ENCODE peak calls at places on chromosomes 3 and 15, in six cellular contexts. One of them, this sample, is unnamed.

GRCh38 chr15:83210619-83211018 is 3.0 kb upstream of the HDGFL3 start:
- DNase-seq in activated naive CD8-positive, alpha-beta T cell treated with anti-CD3 and anti-CD28 coated beads, Interleukin-2, amount 50 U/mL, for 24 hours: no peak
- DNase-seq in CD14-positive monocyte: no peak
- DNase-seq in DMS153: peak
- DNase-seq in non-pigmented ciliary epithelial cell: no peak
- DNase-seq in HTR-8/SVneo: no peak
- DNase-seq in this sample: no peak

GRCh38 chr15:66068801-66069200 is 184.7 kb downstream of the MEGF11 start:
- DNase-seq in activated naive CD8-positive, alpha-beta T cell treated with anti-CD3 and anti-CD28 coated beads, Interleukin-2, amount 50 U/mL, for 24 hours: no peak
- DNase-seq in CD14-positive monocyte: no peak
- DNase-seq in DMS153: no peak
- DNase-seq in non-pigmented ciliary epithelial cell: no peak
- DNase-seq in HTR-8/SVneo: no peak
- DNase-seq in this sample: no peak

GRCh38 chr15:67253103-67253502 is 1.4 kb downstream of the AAGAB start:
- DNase-seq in activated naive CD8-positive, alpha-beta T cell treated with anti-CD3 and anti-CD28 coated beads, Interleukin-2, amount 50 U/mL, for 24 hours: no peak
- DNase-seq in CD14-positive monocyte: no peak
- DNase-seq in DMS153: no peak
- DNase-seq in non-pigmented ciliary epithelial cell: no peak
- DNase-seq in HTR-8/SVneo: no peak
- DNase-seq in this sample: no peak

GRCh38 chr15:63495343-63495742 is 9.1 kb upstream of the USP3 start:
- DNase-seq in activated naive CD8-positive, alpha-beta T cell treated with anti-CD3 and anti-CD28 coated beads, Interleukin-2, amount 50 U/mL, for 24 hours: no peak
- DNase-seq in CD14-positive monocyte: no peak
- DNase-seq in DMS153: no peak
- DNase-seq in non-pigmented ciliary epithelial cell: no peak
- DNase-seq in HTR-8/SVneo: no peak
- DNase-seq in this sample: no peak

GRCh38 chr3:41580274-41580959 is 381.1 kb downstream of the CTNNB1 start:
- DNase-seq in activated naive CD8-positive, alpha-beta T cell treated with anti-CD3 and anti-CD28 coated beads, Interleukin-2, amount 50 U/mL, for 24 hours: no peak
- DNase-seq in CD14-positive monocyte: no peak
- DNase-seq in DMS153: no peak
- DNase-seq in non-pigmented ciliary epithelial cell: no peak
- DNase-seq in HTR-8/SVneo: no peak
- DNase-seq in this sample: no peak

GRCh38 chr15:58185439-58185838 is 47.3 kb downstream of the AQP9 start:
- DNase-seq in activated naive CD8-positive, alpha-beta T cell treated with anti-CD3 and anti-CD28 coated beads, Interleukin-2, amount 50 U/mL, for 24 hours: no peak
- DNase-seq in CD14-positive monocyte: no peak
- DNase-seq in DMS153: no peak
- DNase-seq in non-pigmented ciliary epithelial cell: no peak
- DNase-seq in HTR-8/SVneo: no peak
- DNase-seq in this sample: no peak

GRCh38 chr3:175598740-175599139 is 739.6 kb downstream of the NAALADL2 start:
- DNase-seq in activated naive CD8-positive, alpha-beta T cell treated with anti-CD3 and anti-CD28 coated beads, Interleukin-2, amount 50 U/mL, for 24 hours: no peak
- DNase-seq in CD14-positive monocyte: no peak
- DNase-seq in DMS153: no peak
- DNase-seq in non-pigmented ciliary epithelial cell: no peak
- DNase-seq in HTR-8/SVneo: no peak
- DNase-seq in this sample: no peak

GRCh38 chr3:17243616-17244015 is 358.9 kb downstream of the PLCL2 start:
- DNase-seq in activated naive CD8-positive, alpha-beta T cell treated with anti-CD3 and anti-CD28 coated beads, Interleukin-2, amount 50 U/mL, for 24 hours: no peak
- DNase-seq in CD14-positive monocyte: no peak
- DNase-seq in DMS153: no peak
- DNase-seq in non-pigmented ciliary epithelial cell: no peak
- DNase-seq in HTR-8/SVneo: no peak
- DNase-seq in this sample: no peak

GRCh38 chr15:64634576-64635485 is 140.6 kb downstream of the RBPMS2 start:
- DNase-seq in activated naive CD8-positive, alpha-beta T cell treated with anti-CD3 and anti-CD28 coated beads, Interleukin-2, amount 50 U/mL, for 24 hours: peak
- DNase-seq in CD14-positive monocyte: no peak
- DNase-seq in DMS153: peak
- DNase-seq in non-pigmented ciliary epithelial cell: no peak
- DNase-seq in HTR-8/SVneo: no peak
- DNase-seq in this sample: no peak

GRCh38 chr15:93719941-93720351 is 511.4 kb upstream of the MCTP2 start:
- DNase-seq in activated naive CD8-positive, alpha-beta T cell treated with anti-CD3 and anti-CD28 coated beads, Interleukin-2, amount 50 U/mL, for 24 hours: no peak
- DNase-seq in CD14-positive monocyte: no peak
- DNase-seq in DMS153: no peak
- DNase-seq in non-pigmented ciliary epithelial cell: no peak
- DNase-seq in HTR-8/SVneo: no peak
- DNase-seq in this sample: no peak

GRCh38 chr3:171044828-171045793 is 18.6 kb upstream of the SLC2A2 start:
- DNase-seq in activated naive CD8-positive, alpha-beta T cell treated with anti-CD3 and anti-CD28 coated beads, Interleukin-2, amount 50 U/mL, for 24 hours: no peak
- DNase-seq in CD14-positive monocyte: no peak
- DNase-seq in DMS153: no peak
- DNase-seq in non-pigmented ciliary epithelial cell: peak
- DNase-seq in HTR-8/SVneo: no peak
- DNase-seq in this sample: no peak

GRCh38 chr3:13207578-13207922 is 134.3 kb upstream of the IQSEC1 start:
- DNase-seq in activated naive CD8-positive, alpha-beta T cell treated with anti-CD3 and anti-CD28 coated beads, Interleukin-2, amount 50 U/mL, for 24 hours: no peak
- DNase-seq in CD14-positive monocyte: no peak
- DNase-seq in DMS153: no peak
- DNase-seq in non-pigmented ciliary epithelial cell: no peak
- DNase-seq in HTR-8/SVneo: no peak
- DNase-seq in this sample: no peak

GRCh38 chr3:16151109-16151508 is 23.4 kb upstream of the GALNT15 start:
- DNase-seq in activated naive CD8-positive, alpha-beta T cell treated with anti-CD3 and anti-CD28 coated beads, Interleukin-2, amount 50 U/mL, for 24 hours: no peak
- DNase-seq in CD14-positive monocyte: no peak
- DNase-seq in DMS153: no peak
- DNase-seq in non-pigmented ciliary epithelial cell: peak
- DNase-seq in HTR-8/SVneo: no peak
- DNase-seq in this sample: peak

GRCh38 chr3:175932586-175932985 is 1073.5 kb downstream of the NAALADL2 start:
- DNase-seq in activated naive CD8-positive, alpha-beta T cell treated with anti-CD3 and anti-CD28 coated beads, Interleukin-2, amount 50 U/mL, for 24 hours: no peak
- DNase-seq in CD14-positive monocyte: no peak
- DNase-seq in DMS153: no peak
- DNase-seq in non-pigmented ciliary epithelial cell: no peak
- DNase-seq in HTR-8/SVneo: no peak
- DNase-seq in this sample: no peak

GRCh38 chr3:24607281-24607680 is 112.6 kb upstream of the THRB start:
- DNase-seq in activated naive CD8-positive, alpha-beta T cell treated with anti-CD3 and anti-CD28 coated beads, Interleukin-2, amount 50 U/mL, for 24 hours: no peak
- DNase-seq in CD14-positive monocyte: no peak
- DNase-seq in DMS153: no peak
- DNase-seq in non-pigmented ciliary epithelial cell: no peak
- DNase-seq in HTR-8/SVneo: no peak
- DNase-seq in this sample: no peak

GRCh38 chr3:179015551-179016020 is 56.0 kb downstream of the ZMAT3 start:
- DNase-seq in activated naive CD8-positive, alpha-beta T cell treated with anti-CD3 and anti-CD28 coated beads, Interleukin-2, amount 50 U/mL, for 24 hours: peak
- DNase-seq in CD14-positive monocyte: no peak
- DNase-seq in DMS153: peak
- DNase-seq in non-pigmented ciliary epithelial cell: peak
- DNase-seq in HTR-8/SVneo: peak
- DNase-seq in this sample: peak

GRCh38 chr3:151552589-151552988 is 91.7 kb upstream of the IGSF10 start:
- DNase-seq in activated naive CD8-positive, alpha-beta T cell treated with anti-CD3 and anti-CD28 coated beads, Interleukin-2, amount 50 U/mL, for 24 hours: no peak
- DNase-seq in CD14-positive monocyte: no peak
- DNase-seq in DMS153: no peak
- DNase-seq in non-pigmented ciliary epithelial cell: peak
- DNase-seq in HTR-8/SVneo: peak
- DNase-seq in this sample: no peak

GRCh38 chr3:134606033-134607025 is 44.5 kb downstream of the KY start:
- DNase-seq in activated naive CD8-positive, alpha-beta T cell treated with anti-CD3 and anti-CD28 coated beads, Interleukin-2, amount 50 U/mL, for 24 hours: no peak
- DNase-seq in CD14-positive monocyte: no peak
- DNase-seq in DMS153: no peak
- DNase-seq in non-pigmented ciliary epithelial cell: no peak
- DNase-seq in HTR-8/SVneo: no peak
- DNase-seq in this sample: peak

GRCh38 chr3:183193762-183194701 is 31.5 kb upstream of the LAMP3 start:
- DNase-seq in activated naive CD8-positive, alpha-beta T cell treated with anti-CD3 and anti-CD28 coated beads, Interleukin-2, amount 50 U/mL, for 24 hours: no peak
- DNase-seq in CD14-positive monocyte: no peak
- DNase-seq in DMS153: peak
- DNase-seq in non-pigmented ciliary epithelial cell: no peak
- DNase-seq in HTR-8/SVneo: no peak
- DNase-seq in this sample: no peak

GRCh38 chr3:56935821-56936220 is 124.6 kb upstream of the SPATA12 start:
- DNase-seq in activated naive CD8-positive, alpha-beta T cell treated with anti-CD3 and anti-CD28 coated beads, Interleukin-2, amount 50 U/mL, for 24 hours: no peak
- DNase-seq in CD14-positive monocyte: no peak
- DNase-seq in DMS153: no peak
- DNase-seq in non-pigmented ciliary epithelial cell: no peak
- DNase-seq in HTR-8/SVneo: no peak
- DNase-seq in this sample: no peak

GRCh38 chr15:48645558-48646330 is at the start of gene FBN1:
- DNase-seq in activated naive CD8-positive, alpha-beta T cell treated with anti-CD3 and anti-CD28 coated beads, Interleukin-2, amount 50 U/mL, for 24 hours: peak
- DNase-seq in CD14-positive monocyte: no peak
- DNase-seq in DMS153: peak
- DNase-seq in non-pigmented ciliary epithelial cell: peak
- DNase-seq in HTR-8/SVneo: peak
- DNase-seq in this sample: no peak

GRCh38 chr15:22979069-22979698 is 984 bp downstream of the CYFIP1 start:
- DNase-seq in activated naive CD8-positive, alpha-beta T cell treated with anti-CD3 and anti-CD28 coated beads, Interleukin-2, amount 50 U/mL, for 24 hours: peak
- DNase-seq in CD14-positive monocyte: no peak
- DNase-seq in DMS153: no peak
- DNase-seq in non-pigmented ciliary epithelial cell: no peak
- DNase-seq in HTR-8/SVneo: peak
- DNase-seq in this sample: no peak

GRCh38 chr3:184255291-184256039 is 5.9 kb downstream of the CAMK2N2 start:
- DNase-seq in activated naive CD8-positive, alpha-beta T cell treated with anti-CD3 and anti-CD28 coated beads, Interleukin-2, amount 50 U/mL, for 24 hours: peak
- DNase-seq in CD14-positive monocyte: no peak
- DNase-seq in DMS153: no peak
- DNase-seq in non-pigmented ciliary epithelial cell: no peak
- DNase-seq in HTR-8/SVneo: no peak
- DNase-seq in this sample: no peak

GRCh38 chr3:46585799-46586693 is 19.9 kb upstream of the LRRC2 start:
- DNase-seq in activated naive CD8-positive, alpha-beta T cell treated with anti-CD3 and anti-CD28 coated beads, Interleukin-2, amount 50 U/mL, for 24 hours: no peak
- DNase-seq in CD14-positive monocyte: no peak
- DNase-seq in DMS153: no peak
- DNase-seq in non-pigmented ciliary epithelial cell: no peak
- DNase-seq in HTR-8/SVneo: no peak
- DNase-seq in this sample: no peak

GRCh38 chr3:46923559-46924350 is 46.2 kb downstream of the PTH1R start:
- DNase-seq in activated naive CD8-positive, alpha-beta T cell treated with anti-CD3 and anti-CD28 coated beads, Interleukin-2, amount 50 U/mL, for 24 hours: no peak
- DNase-seq in CD14-positive monocyte: no peak
- DNase-seq in DMS153: no peak
- DNase-seq in non-pigmented ciliary epithelial cell: no peak
- DNase-seq in HTR-8/SVneo: no peak
- DNase-seq in this sample: peak

GRCh38 chr3:158233791-158234190 is 123.9 kb downstream of the RSRC1 start:
- DNase-seq in activated naive CD8-positive, alpha-beta T cell treated with anti-CD3 and anti-CD28 coated beads, Interleukin-2, amount 50 U/mL, for 24 hours: no peak
- DNase-seq in CD14-positive monocyte: no peak
- DNase-seq in DMS153: no peak
- DNase-seq in non-pigmented ciliary epithelial cell: no peak
- DNase-seq in HTR-8/SVneo: no peak
- DNase-seq in this sample: no peak

GRCh38 chr3:126345641-126346460 is 11.4 kb downstream of the KLF15 start:
- DNase-seq in activated naive CD8-positive, alpha-beta T cell treated with anti-CD3 and anti-CD28 coated beads, Interleukin-2, amount 50 U/mL, for 24 hours: no peak
- DNase-seq in CD14-positive monocyte: no peak
- DNase-seq in DMS153: no peak
- DNase-seq in non-pigmented ciliary epithelial cell: no peak
- DNase-seq in HTR-8/SVneo: no peak
- DNase-seq in this sample: no peak

GRCh38 chr3:169658311-169658931 is 5.1 kb downstream of the MECOM start:
- DNase-seq in activated naive CD8-positive, alpha-beta T cell treated with anti-CD3 and anti-CD28 coated beads, Interleukin-2, amount 50 U/mL, for 24 hours: peak
- DNase-seq in CD14-positive monocyte: no peak
- DNase-seq in DMS153: no peak
- DNase-seq in non-pigmented ciliary epithelial cell: no peak
- DNase-seq in HTR-8/SVneo: no peak
- DNase-seq in this sample: no peak

GRCh38 chr15:90184786-90185704 is 16.1 kb upstream of the SEMA4B start:
- DNase-seq in activated naive CD8-positive, alpha-beta T cell treated with anti-CD3 and anti-CD28 coated beads, Interleukin-2, amount 50 U/mL, for 24 hours: peak
- DNase-seq in CD14-positive monocyte: no peak
- DNase-seq in DMS153: peak
- DNase-seq in non-pigmented ciliary epithelial cell: no peak
- DNase-seq in HTR-8/SVneo: peak
- DNase-seq in this sample: no peak

GRCh38 chr15:74779162-74779648 is 2.7 kb upstream of the CSK start:
- DNase-seq in activated naive CD8-positive, alpha-beta T cell treated with anti-CD3 and anti-CD28 coated beads, Interleukin-2, amount 50 U/mL, for 24 hours: no peak
- DNase-seq in CD14-positive monocyte: no peak
- DNase-seq in DMS153: no peak
- DNase-seq in non-pigmented ciliary epithelial cell: no peak
- DNase-seq in HTR-8/SVneo: no peak
- DNase-seq in this sample: no peak

GRCh38 chr3:133113526-133113925 is 75.3 kb downstream of the TMEM108 start:
- DNase-seq in activated naive CD8-positive, alpha-beta T cell treated with anti-CD3 and anti-CD28 coated beads, Interleukin-2, amount 50 U/mL, for 24 hours: no peak
- DNase-seq in CD14-positive monocyte: no peak
- DNase-seq in DMS153: no peak
- DNase-seq in non-pigmented ciliary epithelial cell: no peak
- DNase-seq in HTR-8/SVneo: no peak
- DNase-seq in this sample: no peak

GRCh38 chr15:36965561-36966342 is 134.6 kb downstream of the MEIS2 start:
- DNase-seq in activated naive CD8-positive, alpha-beta T cell treated with anti-CD3 and anti-CD28 coated beads, Interleukin-2, amount 50 U/mL, for 24 hours: no peak
- DNase-seq in CD14-positive monocyte: no peak
- DNase-seq in DMS153: no peak
- DNase-seq in non-pigmented ciliary epithelial cell: no peak
- DNase-seq in HTR-8/SVneo: no peak
- DNase-seq in this sample: no peak

GRCh38 chr15:76976572-76977270 is 18.2 kb upstream of the PSTPIP1 start:
- DNase-seq in activated naive CD8-positive, alpha-beta T cell treated with anti-CD3 and anti-CD28 coated beads, Interleukin-2, amount 50 U/mL, for 24 hours: no peak
- DNase-seq in CD14-positive monocyte: peak
- DNase-seq in DMS153: no peak
- DNase-seq in non-pigmented ciliary epithelial cell: no peak
- DNase-seq in HTR-8/SVneo: no peak
- DNase-seq in this sample: no peak

This sample was measured in GDM1.